ENCODE peak calls at places on chromosomes 16 and 17, in four cellular contexts. One of them, this sample, is unnamed.

GRCh38 chr16:53773150-53773846 is 69.3 kb downstream of the FTO start:
- DNase-seq in body of pancreas: peak; percentile 50
- DNase-seq in lung microvascular endothelial cell: peak; percentile 82
- DNase-seq in stimulated activated naive CD4-positive, alpha-beta T cell treated with Interleukin-2 at 50 U/mL for 16 hours: no peak
- DNase-seq in this sample: peak; percentile 66

GRCh38 chr17:62648247-62648953 is 20.9 kb downstream of the MRC2 start:
- DNase-seq in body of pancreas: no peak
- DNase-seq in lung microvascular endothelial cell: no peak
- DNase-seq in stimulated activated naive CD4-positive, alpha-beta T cell treated with Interleukin-2 at 50 U/mL for 16 hours: no peak
- DNase-seq in this sample: no peak

GRCh38 chr17:13074026-13074425 is 56.2 kb upstream of the ELAC2 start:
- DNase-seq in body of pancreas: no peak
- DNase-seq in lung microvascular endothelial cell: no peak
- DNase-seq in stimulated activated naive CD4-positive, alpha-beta T cell treated with Interleukin-2 at 50 U/mL for 16 hours: no peak
- DNase-seq in this sample: peak; percentile 74

GRCh38 chr16:31181102-31181830 is 1.3 kb downstream of the FUS start:
- DNase-seq in body of pancreas: peak; percentile 26
- DNase-seq in lung microvascular endothelial cell: peak; percentile 69
- DNase-seq in stimulated activated naive CD4-positive, alpha-beta T cell treated with Interleukin-2 at 50 U/mL for 16 hours: no peak
- DNase-seq in this sample: peak; percentile 66

GRCh38 chr16:898216-898615 is 72.6 kb downstream of the LMF1 start:
- DNase-seq in body of pancreas: no peak
- DNase-seq in lung microvascular endothelial cell: no peak
- DNase-seq in stimulated activated naive CD4-positive, alpha-beta T cell treated with Interleukin-2 at 50 U/mL for 16 hours: no peak
- DNase-seq in this sample: no peak

GRCh38 chr17:75861927-75862317 is 6.8 kb upstream of the WBP2 start:
- DNase-seq in body of pancreas: no peak
- DNase-seq in lung microvascular endothelial cell: no peak
- DNase-seq in stimulated activated naive CD4-positive, alpha-beta T cell treated with Interleukin-2 at 50 U/mL for 16 hours: no peak
- DNase-seq in this sample: no peak

GRCh38 chr16:89476379-89476778 is 14.0 kb downstream of the ANKRD11 start:
- DNase-seq in body of pancreas: no peak
- DNase-seq in lung microvascular endothelial cell: no peak
- DNase-seq in stimulated activated naive CD4-positive, alpha-beta T cell treated with Interleukin-2 at 50 U/mL for 16 hours: no peak
- DNase-seq in this sample: no peak

GRCh38 chr17:82253179-82253544 is 20.3 kb downstream of the CSNK1D start:
- DNase-seq in body of pancreas: no peak
- DNase-seq in lung microvascular endothelial cell: no peak
- DNase-seq in stimulated activated naive CD4-positive, alpha-beta T cell treated with Interleukin-2 at 50 U/mL for 16 hours: no peak
- DNase-seq in this sample: no peak

GRCh38 chr17:17300624-17301568 is 2.3 kb upstream of the NT5M start:
- DNase-seq in body of pancreas: peak; percentile 55
- DNase-seq in lung microvascular endothelial cell: peak; percentile 29
- DNase-seq in stimulated activated naive CD4-positive, alpha-beta T cell treated with Interleukin-2 at 50 U/mL for 16 hours: peak; percentile 36
- DNase-seq in this sample: no peak

GRCh38 chr17:57810740-57811632 is 38.9 kb downstream of the MRPS23 start:
- DNase-seq in body of pancreas: peak; percentile 37
- DNase-seq in lung microvascular endothelial cell: peak; percentile 50
- DNase-seq in stimulated activated naive CD4-positive, alpha-beta T cell treated with Interleukin-2 at 50 U/mL for 16 hours: no peak
- DNase-seq in this sample: peak; percentile 63

GRCh38 chr16:67475051-67475450 is 5.9 kb downstream of the ATP6V0D1 start:
- DNase-seq in body of pancreas: no peak
- DNase-seq in lung microvascular endothelial cell: no peak
- DNase-seq in stimulated activated naive CD4-positive, alpha-beta T cell treated with Interleukin-2 at 50 U/mL for 16 hours: no peak
- DNase-seq in this sample: no peak

GRCh38 chr17:8057691-8058114 is 18.8 kb downstream of the ALOX15B start:
- DNase-seq in body of pancreas: peak; percentile 50
- DNase-seq in lung microvascular endothelial cell: peak; percentile 81
- DNase-seq in stimulated activated naive CD4-positive, alpha-beta T cell treated with Interleukin-2 at 50 U/mL for 16 hours: peak; percentile 32
- DNase-seq in this sample: peak; percentile 80

GRCh38 chr17:80892019-80892855 is 99.4 kb upstream of the CHMP6 start:
- DNase-seq in body of pancreas: no peak
- DNase-seq in lung microvascular endothelial cell: peak; percentile 99
- DNase-seq in stimulated activated naive CD4-positive, alpha-beta T cell treated with Interleukin-2 at 50 U/mL for 16 hours: peak; percentile 95
- DNase-seq in this sample: peak; percentile 97

GRCh38 chr17:1783834-1784611 is 22.2 kb downstream of the SERPINF1 start:
- DNase-seq in body of pancreas: peak; percentile 51
- DNase-seq in lung microvascular endothelial cell: peak; percentile 91
- DNase-seq in stimulated activated naive CD4-positive, alpha-beta T cell treated with Interleukin-2 at 50 U/mL for 16 hours: no peak
- DNase-seq in this sample: peak; percentile 67

GRCh38 chr17:34146440-34147043 is 108.5 kb upstream of the CCL2 start:
- DNase-seq in body of pancreas: peak; percentile 76
- DNase-seq in lung microvascular endothelial cell: no peak
- DNase-seq in stimulated activated naive CD4-positive, alpha-beta T cell treated with Interleukin-2 at 50 U/mL for 16 hours: peak; percentile 2
- DNase-seq in this sample: peak; percentile 23

GRCh38 chr17:4766199-4766598 is 5.5 kb upstream of the TM4SF5 start:
- DNase-seq in body of pancreas: no peak
- DNase-seq in lung microvascular endothelial cell: no peak
- DNase-seq in stimulated activated naive CD4-positive, alpha-beta T cell treated with Interleukin-2 at 50 U/mL for 16 hours: no peak
- DNase-seq in this sample: no peak

GRCh38 chr17:78822552-78822951 is 18.1 kb downstream of the USP36 start:
- DNase-seq in body of pancreas: no peak
- DNase-seq in lung microvascular endothelial cell: peak; percentile 61
- DNase-seq in stimulated activated naive CD4-positive, alpha-beta T cell treated with Interleukin-2 at 50 U/mL for 16 hours: no peak
- DNase-seq in this sample: no peak

GRCh38 chr17:72943826-72944689 is 148.4 kb downstream of the SLC39A11 start:
- DNase-seq in body of pancreas: no peak
- DNase-seq in lung microvascular endothelial cell: no peak
- DNase-seq in stimulated activated naive CD4-positive, alpha-beta T cell treated with Interleukin-2 at 50 U/mL for 16 hours: no peak
- DNase-seq in this sample: peak; percentile 32

GRCh38 chr16:1691956-1692355 is 13.9 kb downstream of the JPT2 start:
- DNase-seq in body of pancreas: no peak
- DNase-seq in lung microvascular endothelial cell: peak; percentile 68
- DNase-seq in stimulated activated naive CD4-positive, alpha-beta T cell treated with Interleukin-2 at 50 U/mL for 16 hours: no peak
- DNase-seq in this sample: peak; percentile 83

GRCh38 chr16:12903325-12904040 is 2.1 kb downstream of the SHISA9 start:
- DNase-seq in body of pancreas: no peak
- DNase-seq in lung microvascular endothelial cell: no peak
- DNase-seq in stimulated activated naive CD4-positive, alpha-beta T cell treated with Interleukin-2 at 50 U/mL for 16 hours: no peak
- DNase-seq in this sample: no peak

GRCh38 chr16:29824589-29825144 is 4.4 kb downstream of the MVP start:
- DNase-seq in body of pancreas: no peak
- DNase-seq in lung microvascular endothelial cell: peak; percentile 85
- DNase-seq in stimulated activated naive CD4-positive, alpha-beta T cell treated with Interleukin-2 at 50 U/mL for 16 hours: no peak
- DNase-seq in this sample: peak; percentile 86

GRCh38 chr16:72879846-72880245 is 168.1 kb downstream of the ZFHX3 start:
- DNase-seq in body of pancreas: no peak
- DNase-seq in lung microvascular endothelial cell: no peak
- DNase-seq in stimulated activated naive CD4-positive, alpha-beta T cell treated with Interleukin-2 at 50 U/mL for 16 hours: no peak
- DNase-seq in this sample: no peak

GRCh38 chr16:63289834-63290460 is 1253.7 kb upstream of the CDH8 start:
- DNase-seq in body of pancreas: peak; percentile 55
- DNase-seq in lung microvascular endothelial cell: peak; percentile 3
- DNase-seq in stimulated activated naive CD4-positive, alpha-beta T cell treated with Interleukin-2 at 50 U/mL for 16 hours: no peak
- DNase-seq in this sample: peak; percentile 33

GRCh38 chr17:73719588-73720071 is 75.4 kb upstream of the SDK2 start:
- DNase-seq in body of pancreas: no peak
- DNase-seq in lung microvascular endothelial cell: no peak
- DNase-seq in stimulated activated naive CD4-positive, alpha-beta T cell treated with Interleukin-2 at 50 U/mL for 16 hours: no peak
- DNase-seq in this sample: no peak

GRCh38 chr17:74431568-74432483 is at the start of gene GPRC5C:
- DNase-seq in body of pancreas: peak; percentile 91
- DNase-seq in lung microvascular endothelial cell: no peak
- DNase-seq in stimulated activated naive CD4-positive, alpha-beta T cell treated with Interleukin-2 at 50 U/mL for 16 hours: peak; percentile 25
- DNase-seq in this sample: no peak

GRCh38 chr17:67227488-67227887 is 17.5 kb downstream of the HELZ start:
- DNase-seq in body of pancreas: no peak
- DNase-seq in lung microvascular endothelial cell: no peak
- DNase-seq in stimulated activated naive CD4-positive, alpha-beta T cell treated with Interleukin-2 at 50 U/mL for 16 hours: no peak
- DNase-seq in this sample: no peak

GRCh38 chr17:49101054-49101534 is 31.5 kb upstream of the B4GALNT2 start:
- DNase-seq in body of pancreas: peak; percentile 55
- DNase-seq in lung microvascular endothelial cell: no peak
- DNase-seq in stimulated activated naive CD4-positive, alpha-beta T cell treated with Interleukin-2 at 50 U/mL for 16 hours: no peak
- DNase-seq in this sample: peak; percentile 74

GRCh38 chr16:9469512-9469911 is 378.1 kb downstream of the HAPSTR1 start:
- DNase-seq in body of pancreas: no peak
- DNase-seq in lung microvascular endothelial cell: no peak
- DNase-seq in stimulated activated naive CD4-positive, alpha-beta T cell treated with Interleukin-2 at 50 U/mL for 16 hours: no peak
- DNase-seq in this sample: peak; percentile 43

GRCh38 chr16:50011707-50012106 is 13.3 kb upstream of the CNEP1R1 start:
- DNase-seq in body of pancreas: no peak
- DNase-seq in lung microvascular endothelial cell: no peak
- DNase-seq in stimulated activated naive CD4-positive, alpha-beta T cell treated with Interleukin-2 at 50 U/mL for 16 hours: no peak
- DNase-seq in this sample: no peak

GRCh38 chr17:64291268-64291851 is 28.3 kb upstream of the TEX2 start:
- DNase-seq in body of pancreas: no peak
- DNase-seq in lung microvascular endothelial cell: peak; percentile 8
- DNase-seq in stimulated activated naive CD4-positive, alpha-beta T cell treated with Interleukin-2 at 50 U/mL for 16 hours: no peak
- DNase-seq in this sample: peak; percentile 31

GRCh38 chr17:83101805-83102480 is 22.5 kb downstream of the METRNL start:
- DNase-seq in body of pancreas: no peak
- DNase-seq in lung microvascular endothelial cell: no peak
- DNase-seq in stimulated activated naive CD4-positive, alpha-beta T cell treated with Interleukin-2 at 50 U/mL for 16 hours: no peak
- DNase-seq in this sample: no peak

GRCh38 chr16:49528035-49528434 is 154.4 kb downstream of the C16orf78 start:
- DNase-seq in body of pancreas: no peak
- DNase-seq in lung microvascular endothelial cell: peak; percentile 26
- DNase-seq in stimulated activated naive CD4-positive, alpha-beta T cell treated with Interleukin-2 at 50 U/mL for 16 hours: no peak
- DNase-seq in this sample: no peak

GRCh38 chr16:88737298-88738166 is 31.2 kb downstream of the CTU2 start:
- DNase-seq in body of pancreas: peak; percentile 82
- DNase-seq in lung microvascular endothelial cell: peak; percentile 76
- DNase-seq in stimulated activated naive CD4-positive, alpha-beta T cell treated with Interleukin-2 at 50 U/mL for 16 hours: peak; percentile 35
- DNase-seq in this sample: peak; percentile 49

GRCh38 chr17:74199306-74200092 is 4.0 kb upstream of the RPL38 start:
- DNase-seq in body of pancreas: peak; percentile 70
- DNase-seq in lung microvascular endothelial cell: peak; percentile 55
- DNase-seq in stimulated activated naive CD4-positive, alpha-beta T cell treated with Interleukin-2 at 50 U/mL for 16 hours: peak; percentile 47
- DNase-seq in this sample: peak; percentile 57

This sample was measured in HT1080.